ENCODE peak calls at places on chromosome 13, in eight cellular contexts. Q is OCI-LY7, Z is PC-3, Y is hepatocyte, R is neural progenitor cell, S is GM23338, D is HCT116, T is SK-N-SH. F is an unnamed sample. For H4K20me1, the result is how much of the 10 kb centered on the place peaks cover.

GRCh38 chr13:49836516-49836915 is 44.0 kb upstream of the KPNA3 start:
- DNase-seq in Y (peak), T (peak), S (peak), Q (no peak), R (peak), Z (no peak), D (no peak), F (no peak)

GRCh38 chr13:35309711-35310110 is 166.8 kb downstream of the MAB21L1 start:
- DNase-seq in S (no peak), R (no peak), Q (no peak), T (no peak), Z (no peak), D (no peak), Y (no peak), F (no peak)

GRCh38 chr13:90562388-90562787 is 785.1 kb upstream of the MIR17HG start:
- DNase-seq in S (no peak), Q (no peak), R (no peak), Y (no peak), D (no peak), T (no peak), Z (no peak), F (no peak)

GRCh38 chr13:57629821-57630235 is 1.7 kb upstream of the PCDH17 start:
- DNase-seq in Q (no peak), S (peak), Z (peak), R (peak), T (peak), D (no peak), Y (peak), F (peak)

GRCh38 chr13:38394777-38395504 is 45.3 kb downstream of the UFM1 start:
- DNase-seq in D (no peak), Y (peak), R (no peak), Q (no peak), Z (peak), S (no peak), T (no peak), F (peak)

GRCh38 chr13:111337206-111337605 is 16.8 kb downstream of the TEX29 start:
- DNase-seq in Y (peak), R (no peak), S (no peak), Z (peak), T (no peak), D (no peak), Q (no peak), F (peak)

GRCh38 chr13:77536358-77536757 is 852 bp downstream of the SCEL start:
- DNase-seq in Q (no peak), R (no peak), D (no peak), S (no peak), Y (peak), Z (peak), T (no peak), F (no peak)

GRCh38 chr13:107466326-107466725 is 749.0 kb downstream of the LIG4 start:
- DNase-seq in T (no peak), Z (peak), D (no peak), Q (no peak), S (no peak), R (no peak), Y (peak), F (peak)

GRCh38 chr13:20519887-20520286 is 5.8 kb downstream of the CRYL1 start:
- DNase-seq in S (no peak), D (no peak), Q (no peak), Y (peak), T (no peak), R (no peak), Z (no peak), F (no peak)
- H3K27ac ChIP-seq in S (no peak), D (no peak), Q (no peak), Y (peak), T (no peak), R (no peak), Z (no peak), F (no peak)

GRCh38 chr13:32629313-32629712 is 43.1 kb downstream of the PDS5B start:
- DNase-seq in Q (no peak), S (no peak), D (no peak), R (no peak), T (no peak), Z (no peak), Y (no peak), F (no peak)
- H4K20me1 ChIP-seq in Q (under half), S (under half), D (under half), R (half or more), T (under half), Z (under half), Y (under half), F (under half)

GRCh38 chr13:31145417-31145816 is 16.3 kb downstream of the HSPH1 start:
- DNase-seq in Q (no peak), T (no peak), Y (no peak), R (no peak), Z (no peak), D (no peak), S (no peak), F (no peak)
- TF ChIP-seq EZH2phosphoT487 in Q (no peak), T (no peak), Y (no peak), R (no peak), Z (no peak), D (no peak), S (no peak), F (no peak)

GRCh38 chr13:42270857-42271215 is 1.1 kb upstream of the AKAP11 start:
- DNase-seq in S (no peak), D (no peak), R (no peak), Y (no peak), T (no peak), Z (no peak), Q (no peak), F (no peak)

GRCh38 chr13:42271337-42272114 is 426 bp upstream of the AKAP11 start:
- DNase-seq in Z (peak), Y (peak), T (peak), R (peak), Q (peak), D (peak), S (peak), F (peak)

GRCh38 chr13:42270160-42270856 is 1.6 kb upstream of the AKAP11 start:
- DNase-seq in Y (no peak), Z (no peak), S (no peak), T (no peak), Q (no peak), R (no peak), D (no peak), F (no peak)

GRCh38 chr13:42260885-42261654 is 10.9 kb upstream of the AKAP11 start:
- DNase-seq in Y (no peak), S (no peak), T (no peak), D (no peak), Z (no peak), R (no peak), Q (no peak), F (no peak)

DNA sequence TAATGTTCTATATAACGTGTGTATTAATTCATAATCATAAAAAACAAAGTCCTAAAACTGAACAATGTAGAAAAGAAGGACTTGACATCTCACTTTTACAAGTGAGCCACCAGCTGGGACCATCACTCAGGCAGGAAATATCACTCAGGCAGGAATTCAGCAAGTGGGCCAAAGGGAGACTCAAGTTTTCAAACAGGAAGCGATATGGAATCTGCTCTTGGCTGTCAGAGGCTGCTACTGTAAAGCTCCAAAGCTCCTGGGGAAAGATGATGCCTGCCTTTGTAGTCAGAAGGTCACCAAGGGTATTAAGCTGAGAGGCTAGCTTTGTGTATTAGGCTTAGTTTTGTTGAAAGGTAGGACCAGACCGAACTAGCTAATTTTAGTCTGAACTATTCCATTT is 5.5 kb upstream of the AKAP11 start:
- DNase-seq in S (peak), D (no peak), Y (no peak), Q (no peak), R (no peak), Z (peak), T (no peak), F (peak)
- H3K27ac ChIP-seq in S (no peak), D (no peak), Y (no peak), Q (no peak), R (no peak), Z (no peak), T (peak), F (no peak)

DNA sequence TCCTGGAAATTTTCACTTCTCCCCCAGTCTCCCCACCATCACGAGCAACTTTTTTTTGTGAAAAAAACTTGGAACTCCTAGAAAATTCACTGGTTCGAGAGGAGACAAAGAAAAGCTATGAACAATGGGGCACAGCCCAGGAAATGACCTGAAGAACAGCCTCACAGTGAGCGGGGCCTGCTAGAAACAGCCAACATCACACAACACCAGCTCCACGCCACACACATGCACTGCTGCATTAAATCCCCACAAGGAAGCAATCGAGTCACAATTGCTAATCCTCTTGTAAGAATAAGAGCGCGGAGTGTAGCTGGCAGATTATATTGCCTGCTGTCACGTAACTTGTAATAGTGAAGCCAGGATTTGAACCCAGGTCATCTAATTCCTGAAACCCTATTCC is 48.8 kb downstream of the SLC7A1 start:
- DNase-seq in T (no peak), D (no peak), S (no peak), R (no peak), Y (no peak), Q (no peak), Z (no peak), F (no peak)
- H4K20me1 ChIP-seq in T (under half), D (under half), S (half or more), R (under half), Y (under half), Q (under half), Z (under half), F (under half)

DNA sequence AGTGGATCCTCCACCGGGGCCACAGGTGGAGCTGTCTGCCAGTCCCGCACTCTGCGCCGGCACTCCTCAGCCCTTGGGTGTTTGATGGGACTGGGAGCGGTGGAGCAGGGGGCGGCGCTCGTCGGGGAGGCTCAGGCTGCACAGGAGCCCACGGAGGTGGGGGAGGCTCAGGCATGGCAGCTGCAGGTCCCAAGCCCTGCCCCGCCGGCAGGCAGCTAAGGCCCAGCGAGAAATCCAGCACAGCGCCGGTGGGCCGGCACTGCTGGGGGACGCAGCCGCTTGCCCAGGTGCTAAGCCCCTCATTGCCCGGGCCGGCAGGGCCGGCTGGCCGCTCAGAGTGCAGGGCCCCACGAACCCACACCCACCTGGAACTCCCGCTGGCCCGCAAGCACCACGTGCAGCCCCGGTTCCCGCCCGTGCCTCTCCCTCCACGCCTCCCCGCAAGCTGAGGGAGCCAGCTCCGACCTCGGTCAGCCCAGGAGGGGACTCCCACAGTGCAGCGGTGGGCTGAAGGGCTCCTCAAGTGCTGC is 286.4 kb downstream of the RBM26 start:
- DNase-seq in S (no peak), T (no peak), Z (no peak), Q (no peak), R (no peak), D (no peak), Y (no peak), F (no peak)
- TF ChIP-seq EZH2phosphoT487 in S (no peak), T (no peak), Z (no peak), Q (no peak), R (no peak), D (no peak), Y (no peak), F (no peak)

F was measured in GM23248.